ENCODE peak calls at places on chromosomes 4 and X, in five cellular contexts. M is K562, P is GM12878, C is H1, T is HepG2. J is an unnamed sample.
A peak's percentile ranks its signal among the peaks of the same experiment; 100 is the strongest.

GRCh38 chr4:4780634-4781287 is 78.7 kb upstream of the MSX1 start:
- DNase-seq in T (no peak), P (no peak), M (no peak), C (no peak), J (no peak)

GRCh38 chr4:123278755-123279154 is 117.8 kb upstream of the SPRY1 start:
- DNase-seq in C (no peak), T (no peak), P (no peak), M (no peak), J (no peak)

GRCh38 chrX:151821226-151821625 is 86.7 kb downstream of the CNGA2 start:
- DNase-seq in C (no peak), P (no peak), M (no peak), T (no peak), J (no peak)

GRCh38 chr4:76518241-76518640 is 83.2 kb downstream of the SHROOM3 start:
- DNase-seq in C (no peak), M (no peak), P (no peak), T (no peak), J (no peak)

GRCh38 chr4:118338981-118339765 is 13.6 kb downstream of the PRSS12 start:
- DNase-seq in P (no peak), C (no peak), M (no peak), T (no peak), J (no peak)

GRCh38 chrX:16119353-16120220 is 3.8 kb upstream of the GRPR start:
- DNase-seq in T (no peak), M (no peak), C (no peak), P (peak; percentile 82), J (no peak)

GRCh38 chr4:186946140-186946539 is 222.5 kb upstream of the FAT1 start:
- DNase-seq in C (no peak), P (no peak), M (no peak), T (no peak), J (no peak)

GRCh38 chr4:82848706-82849105 is 42.2 kb downstream of the SEC31A start:
- DNase-seq in P (no peak), M (no peak), C (no peak), T (no peak), J (no peak)

GRCh38 chr4:95155759-95156451 is 392.9 kb downstream of the UNC5C start:
- DNase-seq in P (no peak), C (no peak), T (peak; percentile 13), M (peak; percentile 39), J (peak; percentile 62)

GRCh38 chr4:170591076-170591475 is 501.3 kb upstream of the AADAT start:
- DNase-seq in C (no peak), T (no peak), P (no peak), M (no peak), J (peak; percentile 6)

GRCh38 chr4:27684501-27685077 is 823.9 kb downstream of the STIM2 start:
- DNase-seq in P (no peak), T (peak; percentile 44), C (no peak), M (no peak), J (peak; percentile 85)

GRCh38 chrX:1202251-1202650 is 10.2 kb downstream of the CRLF2 start:
- DNase-seq in T (no peak), P (no peak), C (no peak), M (no peak), J (no peak)

GRCh38 chrX:38620623-38621022 is 59.3 kb downstream of the TSPAN7 start:
- DNase-seq in M (no peak), P (no peak), C (no peak), T (no peak), J (no peak)

GRCh38 chr4:55762815-55763214 is 56.8 kb upstream of the EXOC1L start:
- DNase-seq in M (no peak), P (no peak), T (no peak), C (no peak), J (no peak)

GRCh38 chr4:153683763-153684181 is 308 bp upstream of the TLR2 start:
- DNase-seq in M (no peak), T (no peak), P (no peak), C (no peak), J (no peak)

GRCh38 chrX:132961511-132961910 is 3.1 kb upstream of the HS6ST2 start:
- DNase-seq in M (no peak), T (no peak), C (no peak), P (no peak), J (no peak)

GRCh38 chrX:132956421-132957210 is 1.8 kb downstream of the HS6ST2 start:
- DNase-seq in T (no peak), M (no peak), C (no peak), P (no peak), J (peak; percentile 49)

GRCh38 chrX:132955710-132956109 is 2.7 kb downstream of the HS6ST2 start:
- DNase-seq in T (no peak), M (no peak), C (no peak), P (no peak), J (peak; percentile 2)

GRCh38 chrX:132957211-132958085 is 981 bp downstream of the HS6ST2 start:
- DNase-seq in T (no peak), C (no peak), P (no peak), M (no peak), J (peak; percentile 56)

GRCh38 chrX:132958086-132958703 is at the start of gene HS6ST2:
- DNase-seq in M (no peak), C (no peak), P (no peak), T (no peak), J (peak; percentile 60)
- H3K4me1 ChIP-seq in M (no peaks in the 10 kb centered on the region), C (peaks cover 7% of the 10 kb centered on the region), P (no peaks in the 10 kb centered on the region), T (no peaks in the 10 kb centered on the region), J (peaks cover 19% of the 10 kb centered on the region)

GRCh38 chr4:2859514-2859913 is 15.9 kb downstream of the ADD1 start:
- DNase-seq in M (no peak), C (no peak), T (no peak), P (no peak), J (no peak)

GRCh38 chr4:2860391-2861348 is 17.0 kb downstream of the ADD1 start:
- DNase-seq in T (peak; percentile 95), M (no peak), P (no peak), C (no peak), J (peak; percentile 71)

GRCh38 chr4:2863649-2864048 is 20.0 kb downstream of the ADD1 start:
- DNase-seq in T (no peak), P (no peak), M (no peak), C (no peak), J (no peak)

GRCh38 chr4:2862528-2862927 is 18.9 kb downstream of the ADD1 start:
- DNase-seq in P (no peak), M (peak; percentile 36), T (no peak), C (peak; percentile 44), J (peak; percentile 75)

DNA sequence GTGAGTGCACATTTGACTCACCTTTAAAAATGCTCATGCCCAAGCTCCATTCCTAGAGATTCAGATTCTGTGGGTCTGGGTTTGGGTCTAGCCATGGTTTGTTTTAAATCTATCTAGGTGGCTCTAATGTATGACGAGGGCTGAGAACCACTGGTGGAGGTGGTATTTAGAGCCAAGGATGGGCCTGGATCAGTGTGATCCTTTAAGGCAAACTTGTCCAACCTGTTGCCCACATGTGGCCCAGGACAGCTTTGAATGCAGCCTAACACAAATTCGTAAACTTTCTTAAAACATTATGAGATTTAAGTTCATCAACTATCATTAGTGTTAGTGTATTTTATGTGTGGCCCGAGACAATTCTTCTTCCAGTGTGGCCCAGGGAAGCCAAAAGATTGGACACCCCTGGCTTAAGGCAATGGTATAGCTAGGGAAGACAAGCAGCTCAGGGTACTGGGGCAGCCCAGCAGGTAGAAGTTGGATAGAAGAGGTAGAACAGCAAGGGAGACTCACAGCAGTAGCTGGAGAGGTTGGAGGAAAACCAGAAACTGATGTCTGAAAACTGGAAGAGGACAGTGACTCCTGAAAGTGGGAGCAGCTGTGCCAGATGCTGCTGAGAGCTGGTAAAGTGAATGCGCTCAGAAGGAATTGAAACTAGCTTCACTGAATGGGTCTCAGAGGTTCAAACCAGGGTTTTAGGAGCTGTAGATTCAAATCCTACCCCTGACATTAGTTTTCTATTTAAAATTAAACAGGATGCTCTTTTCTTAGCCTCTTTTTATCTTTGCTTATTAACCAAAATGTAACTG is 18.2 kb downstream of the ADD1 start:
- DNase-seq in M (no peak), C (no peak), P (no peak), T (no peak), J (no peak)
- TF ChIP-seq CREB1 in M (no peak), C (no peak), P (no peak), T (no peak), J (no peak)

GRCh38 chr4:30269850-30270249 is 450.3 kb upstream of the PCDH7 start:
- DNase-seq in M (no peak), P (no peak), C (no peak), T (no peak), J (peak; percentile 44)
- TF ChIP-seq CTCF in M (no peak), P (peak; percentile 13), C (no peak), T (no peak), J (peak; percentile 62)

GRCh38 chr4:183082053-183082452 is 17.0 kb upstream of the WWC2 start:
- DNase-seq in C (no peak), T (no peak), P (no peak), M (no peak), J (no peak)
- H3K4me1 ChIP-seq in C (peaks cover 2% of the 10 kb centered on the region), T (peaks cover 64% of the 10 kb centered on the region), P (no peaks in the 10 kb centered on the region), M (no peaks in the 10 kb centered on the region), J (peaks cover 7% of the 10 kb centered on the region)

GRCh38 chr4:147825451-147826287 is 93.8 kb downstream of the ARHGAP10 start:
- DNase-seq in T (no peak), M (no peak), P (no peak), C (no peak), J (no peak)
- TF ChIP-seq CREB1 in T (no peak), M (no peak), P (no peak), C (no peak), J (no peak)

DNA sequence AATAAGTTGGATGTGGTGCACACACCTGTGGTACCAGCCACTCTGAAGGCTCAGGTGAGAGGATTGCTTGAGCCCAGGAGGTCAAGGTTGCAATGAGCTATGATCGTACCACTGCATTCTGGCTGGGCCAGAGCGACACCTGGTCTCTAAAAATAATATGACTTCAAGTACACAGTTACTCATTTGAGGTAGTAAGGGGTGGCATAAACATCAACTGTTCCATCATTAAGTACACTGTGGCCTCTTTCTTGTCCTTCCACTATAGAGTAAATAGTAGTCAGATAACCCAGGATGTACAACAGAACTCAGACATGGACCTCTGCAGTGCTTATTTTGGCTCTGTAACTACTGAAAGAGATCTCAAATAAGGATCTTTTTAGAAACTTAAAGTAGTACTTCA is 10.6 kb downstream of the FAM9B start:
- DNase-seq in P (no peak), M (no peak), C (no peak), T (no peak), J (no peak)
- TF ChIP-seq CTCF in P (no peak), M (no peak), C (no peak), T (no peak), J (no peak)

DNA sequence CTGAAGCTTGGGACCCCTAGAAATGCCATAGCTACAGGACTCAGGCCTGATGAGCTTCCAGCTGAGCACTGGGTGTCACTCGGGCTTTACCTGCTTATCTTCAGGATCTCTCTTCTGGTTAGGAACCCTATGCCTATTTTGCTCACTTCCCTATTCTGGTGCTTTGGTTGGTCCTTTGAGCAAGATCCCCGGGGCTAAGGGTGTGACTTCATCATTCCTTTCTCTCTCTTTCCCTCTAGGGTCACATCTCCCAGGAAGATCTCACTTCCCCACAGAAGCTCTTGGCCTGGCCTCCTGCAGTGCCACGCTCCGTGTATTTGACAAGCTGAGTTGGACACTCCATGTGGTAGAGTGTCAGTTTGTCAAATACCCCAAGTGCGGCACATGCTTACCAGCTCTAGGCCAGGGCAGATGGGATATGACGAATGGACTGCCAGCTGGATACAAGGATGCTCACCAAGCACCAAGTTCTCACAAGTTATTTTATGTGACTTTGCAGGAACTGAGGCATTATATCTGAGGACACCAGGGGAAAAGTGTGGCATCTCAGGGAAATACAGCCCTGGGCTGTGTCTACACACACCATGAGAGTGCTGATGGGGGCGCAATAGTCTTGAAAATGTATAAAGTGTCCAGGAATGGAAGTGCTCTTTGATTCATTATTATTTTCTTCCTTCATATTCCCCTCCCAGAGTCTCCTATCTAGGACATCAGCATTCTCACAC is 21.1 kb downstream of the VSIG4 start:
- DNase-seq in T (no peak), P (no peak), C (no peak), M (no peak), J (no peak)
- H3K4me1 ChIP-seq in T (no peaks in the 10 kb centered on the region), P (peaks cover 51% of the 10 kb centered on the region), C (no peaks in the 10 kb centered on the region), M (peaks cover 64% of the 10 kb centered on the region), J (no peaks in the 10 kb centered on the region)